ENCODE peak calls at places on chromosomes 5 and 9, in four cellular contexts. One of them, this sample, is unnamed.

GRCh38 chr5:41856644-41857491 is 13.4 kb downstream of the OXCT1 start:
- DNase-seq in GM12892: no peak
- DNase-seq in lower leg skin: no peak
- DNase-seq in body of pancreas: peak; percentile 51
- DNase-seq in this sample: peak; percentile 88

GRCh38 chr5:59358497-59358896 is 535.0 kb downstream of the PDE4D start:
- DNase-seq in GM12892: no peak
- DNase-seq in lower leg skin: no peak
- DNase-seq in body of pancreas: no peak
- DNase-seq in this sample: peak; percentile 73

GRCh38 chr5:107806705-107807104 is 136.0 kb upstream of the EFNA5 start:
- DNase-seq in GM12892: no peak
- DNase-seq in lower leg skin: no peak
- DNase-seq in body of pancreas: no peak
- DNase-seq in this sample: no peak

GRCh38 chr5:1182633-1183423 is 18.6 kb upstream of the SLC6A19 start:
- DNase-seq in GM12892: no peak
- DNase-seq in lower leg skin: no peak
- DNase-seq in body of pancreas: peak; percentile 82
- DNase-seq in this sample: no peak

GRCh38 chr9:135898634-135899407 is 8.5 kb downstream of the CAMSAP1 start:
- DNase-seq in GM12892: no peak
- DNase-seq in lower leg skin: peak; percentile 66
- DNase-seq in body of pancreas: no peak
- DNase-seq in this sample: no peak

GRCh38 chr5:82164957-82165698 is 113.0 kb downstream of the RPS23 start:
- DNase-seq in GM12892: no peak
- DNase-seq in lower leg skin: no peak
- DNase-seq in body of pancreas: peak; percentile 19
- DNase-seq in this sample: no peak

GRCh38 chr9:36665921-36666429 is 93.3 kb downstream of the MELK start:
- DNase-seq in GM12892: no peak
- DNase-seq in lower leg skin: no peak
- DNase-seq in body of pancreas: no peak
- DNase-seq in this sample: peak; percentile 79

GRCh38 chr9:111833941-111834340 is 39.2 kb upstream of the SHOC1 start:
- DNase-seq in GM12892: no peak
- DNase-seq in lower leg skin: no peak
- DNase-seq in body of pancreas: no peak
- DNase-seq in this sample: no peak

GRCh38 chr9:26548766-26549290 is 343.8 kb downstream of the CAAP1 start:
- DNase-seq in GM12892: no peak
- DNase-seq in lower leg skin: no peak
- DNase-seq in body of pancreas: no peak
- DNase-seq in this sample: no peak

GRCh38 chr5:141516648-141517025 is 27.8 kb downstream of the PCDHGC5 start:
- DNase-seq in GM12892: no peak
- DNase-seq in lower leg skin: peak; percentile 90
- DNase-seq in body of pancreas: no peak
- DNase-seq in this sample: no peak

GRCh38 chr5:56481998-56482698 is 249.0 kb upstream of the ANKRD55 start:
- DNase-seq in GM12892: no peak
- DNase-seq in lower leg skin: no peak
- DNase-seq in body of pancreas: no peak
- DNase-seq in this sample: no peak

GRCh38 chr5:125043781-125044391 is 297.4 kb upstream of the ZNF608 start:
- DNase-seq in GM12892: no peak
- DNase-seq in lower leg skin: peak; percentile 85
- DNase-seq in body of pancreas: peak; percentile 81
- DNase-seq in this sample: no peak

GRCh38 chr5:96935556-96936430 is at the start of gene LNPEP:
- DNase-seq in GM12892: peak; percentile 54
- DNase-seq in lower leg skin: peak; percentile 99
- DNase-seq in body of pancreas: peak; percentile 97
- DNase-seq in this sample: peak; percentile 94
- TF ChIP-seq POLR2A in GM12892: peak; percentile 42
- TF ChIP-seq POLR2A in lower leg skin: no peak
- TF ChIP-seq POLR2A in body of pancreas: peak; percentile 88
- TF ChIP-seq POLR2A in this sample: no peak

DNA sequence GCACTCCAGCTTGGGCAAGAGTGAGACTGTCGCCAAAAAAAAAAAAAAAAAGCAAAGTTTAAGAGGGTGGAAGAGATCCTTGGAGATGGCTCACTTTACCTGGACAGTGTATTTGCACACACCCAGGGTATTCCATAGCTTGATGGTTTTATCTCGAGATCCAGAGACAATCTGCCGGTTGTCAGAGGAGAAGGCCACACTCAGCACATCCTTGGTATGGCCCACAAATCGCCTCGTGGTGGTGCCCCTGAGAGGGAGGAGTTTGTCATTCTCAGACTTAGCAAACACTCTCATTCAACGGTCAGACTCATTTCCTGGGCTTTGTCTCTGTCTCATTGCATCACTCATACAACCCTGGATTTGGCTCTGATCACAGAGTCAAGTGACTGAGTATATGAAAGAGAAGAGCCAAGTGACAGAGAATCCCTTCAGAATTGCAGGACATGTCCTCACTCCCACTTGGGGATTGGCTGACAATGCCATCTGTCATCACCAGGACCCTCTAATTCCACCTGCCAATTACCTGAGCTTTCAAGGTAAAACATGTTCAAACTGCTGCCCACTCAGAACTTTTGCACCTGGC is 2.2 kb downstream of the RACK1 start:
- DNase-seq in GM12892: no peak
- DNase-seq in lower leg skin: no peak
- DNase-seq in body of pancreas: no peak
- DNase-seq in this sample: no peak
- TF ChIP-seq POLR2A in GM12892: peak; percentile 32
- TF ChIP-seq POLR2A in lower leg skin: no peak
- TF ChIP-seq POLR2A in body of pancreas: no peak
- TF ChIP-seq POLR2A in this sample: peak; percentile 38

GRCh38 chr5:133240425-133241091 is 188.7 kb downstream of the HSPA4 start:
- DNase-seq in GM12892: peak; percentile 43
- DNase-seq in lower leg skin: no peak
- DNase-seq in body of pancreas: no peak
- DNase-seq in this sample: peak; percentile 95
- TF ChIP-seq POLR2A in GM12892: no peak
- TF ChIP-seq POLR2A in lower leg skin: no peak
- TF ChIP-seq POLR2A in body of pancreas: no peak
- TF ChIP-seq POLR2A in this sample: peak; percentile 12

DNA sequence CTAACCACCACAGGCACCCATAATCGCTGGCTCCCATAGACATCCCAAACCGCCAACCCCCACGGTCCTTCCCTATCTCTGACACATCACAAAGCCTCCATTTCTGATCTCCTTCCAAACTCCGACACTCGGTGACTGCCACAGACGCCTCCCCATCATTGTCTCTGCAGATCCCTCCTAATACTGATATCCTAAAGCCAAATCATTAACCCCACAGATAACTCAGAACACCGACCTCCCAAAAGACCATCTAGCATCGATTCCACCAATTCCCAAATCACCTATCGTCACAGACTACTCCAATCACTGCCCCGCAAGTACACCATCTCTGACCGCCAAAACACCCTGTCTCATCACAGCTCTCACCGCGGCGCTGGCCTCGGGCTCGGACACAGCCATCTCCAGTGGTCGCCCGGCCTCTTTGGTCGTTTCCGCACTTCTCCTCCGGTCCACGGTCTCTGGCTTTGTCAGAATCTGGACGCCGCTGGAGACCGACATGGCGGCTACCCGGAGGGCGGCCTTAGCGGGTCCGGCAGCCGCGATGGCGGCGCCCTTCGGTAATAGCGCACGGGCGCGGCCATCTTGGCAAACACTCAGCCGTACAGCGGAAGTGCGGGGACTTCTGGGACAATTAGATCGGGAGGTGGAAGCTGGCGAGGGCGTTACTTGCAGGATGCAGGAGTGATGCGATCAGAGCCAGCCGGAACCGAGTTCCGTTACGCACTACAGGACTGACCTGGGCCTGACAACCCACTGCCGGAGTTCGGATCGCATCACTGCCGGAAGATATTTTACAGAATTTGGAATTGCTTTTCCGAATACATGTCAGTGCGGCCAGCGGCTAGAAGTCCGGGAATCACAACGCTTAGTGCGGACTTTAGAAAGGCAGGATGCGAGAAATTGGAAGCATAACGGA is at the start of gene ZFP37:
- DNase-seq in GM12892: peak; percentile 57
- DNase-seq in lower leg skin: peak; percentile 98
- DNase-seq in body of pancreas: peak; percentile 95
- DNase-seq in this sample: peak; percentile 38
- TF ChIP-seq POLR2A in GM12892: peak; percentile 37
- TF ChIP-seq POLR2A in lower leg skin: no peak
- TF ChIP-seq POLR2A in body of pancreas: peak; percentile 45
- TF ChIP-seq POLR2A in this sample: no peak

GRCh38 chr5:65624025-65624569 is at the start of gene TRIM23:
- DNase-seq in GM12892: peak; percentile 66
- DNase-seq in lower leg skin: peak; percentile 97
- DNase-seq in body of pancreas: peak; percentile 93
- DNase-seq in this sample: peak; percentile 95
- TF ChIP-seq POLR2A in GM12892: peak; percentile 55
- TF ChIP-seq POLR2A in lower leg skin: no peak
- TF ChIP-seq POLR2A in body of pancreas: peak; percentile 50
- TF ChIP-seq POLR2A in this sample: peak; percentile 69

GRCh38 chr5:172920995-172921394 is 38.2 kb upstream of the RPL26L1 start:
- DNase-seq in GM12892: no peak
- DNase-seq in lower leg skin: no peak
- DNase-seq in body of pancreas: no peak
- DNase-seq in this sample: no peak
- TF ChIP-seq POLR2A in GM12892: no peak
- TF ChIP-seq POLR2A in lower leg skin: no peak
- TF ChIP-seq POLR2A in body of pancreas: no peak
- TF ChIP-seq POLR2A in this sample: no peak

GRCh38 chr5:134113572-134113907 is 941 bp upstream of the TCF7 start:
- DNase-seq in GM12892: no peak
- DNase-seq in lower leg skin: no peak
- DNase-seq in body of pancreas: no peak
- DNase-seq in this sample: no peak

GRCh38 chr5:134112726-134113571 is 1.5 kb upstream of the TCF7 start:
- DNase-seq in GM12892: no peak
- DNase-seq in lower leg skin: no peak
- DNase-seq in body of pancreas: no peak
- DNase-seq in this sample: no peak

GRCh38 chr5:134115806-134116175 is 1.3 kb downstream of the TCF7 start:
- DNase-seq in GM12892: no peak
- DNase-seq in lower leg skin: no peak
- DNase-seq in body of pancreas: peak; percentile 58
- DNase-seq in this sample: no peak

GRCh38 chr5:134114886-134115805 is 665 bp downstream of the TCF7 start:
- DNase-seq in GM12892: peak; percentile 54
- DNase-seq in lower leg skin: no peak
- DNase-seq in body of pancreas: peak; percentile 66
- DNase-seq in this sample: peak; percentile 44

GRCh38 chr5:134113908-134114875 is at the start of gene TCF7:
- DNase-seq in GM12892: peak; percentile 92
- DNase-seq in lower leg skin: peak; percentile 92
- DNase-seq in body of pancreas: peak; percentile 86
- DNase-seq in this sample: peak; percentile 75
- TF ChIP-seq POLR2A in GM12892: peak; percentile 60
- TF ChIP-seq POLR2A in lower leg skin: no peak
- TF ChIP-seq POLR2A in body of pancreas: peak; percentile 45
- TF ChIP-seq POLR2A in this sample: no peak

GRCh38 chr5:173326501-173326960 is 1.7 kb downstream of the STC2 start:
- DNase-seq in GM12892: no peak
- DNase-seq in lower leg skin: peak; percentile 80
- DNase-seq in body of pancreas: no peak
- DNase-seq in this sample: no peak
- TF ChIP-seq POLR2A in GM12892: no peak
- TF ChIP-seq POLR2A in lower leg skin: no peak
- TF ChIP-seq POLR2A in body of pancreas: no peak
- TF ChIP-seq POLR2A in this sample: no peak